ENCODE peak calls at places on chromosomes 16 and 17, in six cellular contexts. One of them, this sample, is unnamed. For H3K4me1, the result is how much of the 10 kb centered on the place peaks cover.

GRCh38 chr17:36921131-36921851 is 16.0 kb upstream of the LHX1 start:
- DNase-seq in right lobe of liver: no peak
- DNase-seq in foreskin keratinocyte: peak
- DNase-seq in cardiac muscle cell: peak
- DNase-seq in body of pancreas: no peak
- DNase-seq in mammary epithelial cell: peak
- DNase-seq in this sample: peak

GRCh38 chr16:67848118-67848517 is 625 bp upstream of the CENPT start:
- DNase-seq in right lobe of liver: no peak
- DNase-seq in foreskin keratinocyte: no peak
- DNase-seq in cardiac muscle cell: no peak
- DNase-seq in body of pancreas: no peak
- DNase-seq in mammary epithelial cell: no peak
- DNase-seq in this sample: no peak

GRCh38 chr16:734208-734980 is 6.4 kb downstream of the CIAO3 start:
- DNase-seq in right lobe of liver: no peak
- DNase-seq in foreskin keratinocyte: no peak
- DNase-seq in cardiac muscle cell: no peak
- DNase-seq in body of pancreas: no peak
- DNase-seq in mammary epithelial cell: no peak
- DNase-seq in this sample: no peak

GRCh38 chr17:81413497-81414135 is 18.4 kb downstream of the BAHCC1 start:
- DNase-seq in right lobe of liver: no peak
- DNase-seq in foreskin keratinocyte: no peak
- DNase-seq in cardiac muscle cell: no peak
- DNase-seq in body of pancreas: no peak
- DNase-seq in mammary epithelial cell: no peak
- DNase-seq in this sample: no peak

GRCh38 chr17:45427181-45427835 is 5.4 kb downstream of the ARHGAP27 start:
- DNase-seq in right lobe of liver: no peak
- DNase-seq in foreskin keratinocyte: no peak
- DNase-seq in cardiac muscle cell: no peak
- DNase-seq in body of pancreas: no peak
- DNase-seq in mammary epithelial cell: no peak
- DNase-seq in this sample: no peak

GRCh38 chr17:77738666-77739531 is 219.6 kb upstream of the TNRC6C start:
- DNase-seq in right lobe of liver: no peak
- DNase-seq in foreskin keratinocyte: no peak
- DNase-seq in cardiac muscle cell: no peak
- DNase-seq in body of pancreas: peak
- DNase-seq in mammary epithelial cell: no peak
- DNase-seq in this sample: no peak

GRCh38 chr17:52064791-52065211 is 93.7 kb downstream of the CA10 start:
- DNase-seq in right lobe of liver: no peak
- DNase-seq in foreskin keratinocyte: peak
- DNase-seq in cardiac muscle cell: no peak
- DNase-seq in body of pancreas: no peak
- DNase-seq in mammary epithelial cell: peak
- DNase-seq in this sample: peak

GRCh38 chr16:75305364-75306101 is 54.1 kb upstream of the BCAR1 start:
- DNase-seq in right lobe of liver: peak
- DNase-seq in foreskin keratinocyte: peak
- DNase-seq in cardiac muscle cell: peak
- DNase-seq in body of pancreas: peak
- DNase-seq in mammary epithelial cell: peak
- DNase-seq in this sample: peak

GRCh38 chr16:77739493-77739892 is 17.2 kb downstream of the NUDT7 start:
- DNase-seq in right lobe of liver: no peak
- DNase-seq in foreskin keratinocyte: peak
- DNase-seq in cardiac muscle cell: no peak
- DNase-seq in body of pancreas: no peak
- DNase-seq in mammary epithelial cell: peak
- DNase-seq in this sample: peak

GRCh38 chr17:45783593-45784292 is 377 bp upstream of the CRHR1 start:
- DNase-seq in right lobe of liver: no peak
- DNase-seq in foreskin keratinocyte: no peak
- DNase-seq in cardiac muscle cell: peak
- DNase-seq in body of pancreas: no peak
- DNase-seq in mammary epithelial cell: no peak
- DNase-seq in this sample: no peak

GRCh38 chr17:77877674-77878355 is 80.7 kb upstream of the TNRC6C start:
- DNase-seq in right lobe of liver: no peak
- DNase-seq in foreskin keratinocyte: no peak
- DNase-seq in cardiac muscle cell: no peak
- DNase-seq in body of pancreas: no peak
- DNase-seq in mammary epithelial cell: no peak
- DNase-seq in this sample: no peak

GRCh38 chr16:3938843-3939624 is 58.5 kb upstream of the CREBBP start:
- DNase-seq in right lobe of liver: peak
- DNase-seq in foreskin keratinocyte: no peak
- DNase-seq in cardiac muscle cell: peak
- DNase-seq in body of pancreas: peak
- DNase-seq in mammary epithelial cell: no peak
- DNase-seq in this sample: peak

GRCh38 chr16:66651474-66651765 is 45.1 kb downstream of the CMTM4 start:
- DNase-seq in right lobe of liver: no peak
- DNase-seq in foreskin keratinocyte: no peak
- DNase-seq in cardiac muscle cell: no peak
- DNase-seq in body of pancreas: no peak
- DNase-seq in mammary epithelial cell: no peak
- DNase-seq in this sample: peak

GRCh38 chr16:65660390-65660789 is 538.5 kb upstream of the CDH11 start:
- DNase-seq in right lobe of liver: no peak
- DNase-seq in foreskin keratinocyte: no peak
- DNase-seq in cardiac muscle cell: no peak
- DNase-seq in body of pancreas: no peak
- DNase-seq in mammary epithelial cell: peak
- DNase-seq in this sample: peak

GRCh38 chr17:50522766-50523165 is 9.8 kb upstream of the EPN3 start:
- DNase-seq in right lobe of liver: no peak
- DNase-seq in foreskin keratinocyte: no peak
- DNase-seq in cardiac muscle cell: no peak
- DNase-seq in body of pancreas: no peak
- DNase-seq in mammary epithelial cell: no peak
- DNase-seq in this sample: no peak

GRCh38 chr17:50656509-50656908 is 21.8 kb downstream of the ABCC3 start:
- DNase-seq in right lobe of liver: no peak
- DNase-seq in foreskin keratinocyte: no peak
- DNase-seq in cardiac muscle cell: no peak
- DNase-seq in body of pancreas: no peak
- DNase-seq in mammary epithelial cell: no peak
- DNase-seq in this sample: no peak

GRCh38 chr16:82439678-82440293 is 187.0 kb upstream of the CDH13 start:
- DNase-seq in right lobe of liver: no peak
- DNase-seq in foreskin keratinocyte: no peak
- DNase-seq in cardiac muscle cell: peak
- DNase-seq in body of pancreas: no peak
- DNase-seq in mammary epithelial cell: no peak
- DNase-seq in this sample: no peak

GRCh38 chr16:11149011-11149616 is 106.9 kb downstream of the SOCS1 start:
- DNase-seq in right lobe of liver: peak
- DNase-seq in foreskin keratinocyte: no peak
- DNase-seq in cardiac muscle cell: no peak
- DNase-seq in body of pancreas: no peak
- DNase-seq in mammary epithelial cell: no peak
- DNase-seq in this sample: no peak

GRCh38 chr16:17329412-17329811 is 141.3 kb downstream of the XYLT1 start:
- DNase-seq in right lobe of liver: no peak
- DNase-seq in foreskin keratinocyte: no peak
- DNase-seq in cardiac muscle cell: no peak
- DNase-seq in body of pancreas: no peak
- DNase-seq in mammary epithelial cell: no peak
- DNase-seq in this sample: no peak

GRCh38 chr17:48985436-48986245 is 11.5 kb upstream of the IGF2BP1 start:
- DNase-seq in right lobe of liver: no peak
- DNase-seq in foreskin keratinocyte: no peak
- DNase-seq in cardiac muscle cell: no peak
- DNase-seq in body of pancreas: no peak
- DNase-seq in mammary epithelial cell: no peak
- DNase-seq in this sample: no peak

GRCh38 chr17:55295411-55296170 is 30.8 kb downstream of the HLF start:
- DNase-seq in right lobe of liver: peak
- DNase-seq in foreskin keratinocyte: no peak
- DNase-seq in cardiac muscle cell: peak
- DNase-seq in body of pancreas: peak
- DNase-seq in mammary epithelial cell: peak
- DNase-seq in this sample: peak

GRCh38 chr16:31052131-31052530 is 18.8 kb downstream of the STX4 start:
- DNase-seq in right lobe of liver: no peak
- DNase-seq in foreskin keratinocyte: peak
- DNase-seq in cardiac muscle cell: no peak
- DNase-seq in body of pancreas: peak
- DNase-seq in mammary epithelial cell: peak
- DNase-seq in this sample: peak

GRCh38 chr16:15988268-15989013 is 39.0 kb downstream of the ABCC1 start:
- DNase-seq in right lobe of liver: no peak
- DNase-seq in foreskin keratinocyte: no peak
- DNase-seq in cardiac muscle cell: peak
- DNase-seq in body of pancreas: no peak
- DNase-seq in mammary epithelial cell: no peak
- DNase-seq in this sample: peak

GRCh38 chr17:59668816-59669215 is 38.4 kb downstream of the PTRH2 start:
- DNase-seq in right lobe of liver: no peak
- DNase-seq in foreskin keratinocyte: peak
- DNase-seq in cardiac muscle cell: no peak
- DNase-seq in body of pancreas: no peak
- DNase-seq in mammary epithelial cell: peak
- DNase-seq in this sample: peak

GRCh38 chr17:65656390-65657250 is 95.2 kb upstream of the AXIN2 start:
- DNase-seq in right lobe of liver: no peak
- DNase-seq in foreskin keratinocyte: peak
- DNase-seq in cardiac muscle cell: no peak
- DNase-seq in body of pancreas: no peak
- DNase-seq in mammary epithelial cell: no peak
- DNase-seq in this sample: no peak

GRCh38 chr16:56181401-56181800 is 9.9 kb upstream of the GNAO1 start:
- DNase-seq in right lobe of liver: no peak
- DNase-seq in foreskin keratinocyte: no peak
- DNase-seq in cardiac muscle cell: no peak
- DNase-seq in body of pancreas: no peak
- DNase-seq in mammary epithelial cell: no peak
- DNase-seq in this sample: no peak

GRCh38 chr17:73311428-73311780 is 397 bp downstream of the CDC42EP4 start:
- DNase-seq in right lobe of liver: peak
- DNase-seq in foreskin keratinocyte: no peak
- DNase-seq in cardiac muscle cell: no peak
- DNase-seq in body of pancreas: no peak
- DNase-seq in mammary epithelial cell: no peak
- DNase-seq in this sample: no peak

GRCh38 chr16:81445926-81446317 is 1.3 kb downstream of the CMIP start:
- DNase-seq in right lobe of liver: no peak
- DNase-seq in foreskin keratinocyte: no peak
- DNase-seq in cardiac muscle cell: peak
- DNase-seq in body of pancreas: peak
- DNase-seq in mammary epithelial cell: no peak
- DNase-seq in this sample: no peak

DNA sequence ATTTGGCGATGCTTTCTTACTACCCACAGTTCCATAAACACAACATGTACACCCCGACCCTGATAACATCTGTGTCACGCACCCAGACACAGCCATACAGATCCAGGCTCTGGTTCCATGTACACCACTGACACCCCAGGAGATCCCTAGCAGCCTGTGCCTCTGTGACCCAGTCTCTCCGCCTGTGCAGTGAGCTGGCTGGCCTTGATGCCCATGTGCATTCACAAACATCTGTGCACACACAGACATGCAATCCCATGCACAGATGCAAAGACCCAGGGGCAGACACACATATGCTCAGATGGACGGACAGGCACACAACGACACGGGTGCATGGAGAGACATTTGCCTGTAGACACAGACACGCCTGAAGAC is 4.1 kb downstream of the CCDC102A start:
- DNase-seq in right lobe of liver: no peak
- DNase-seq in foreskin keratinocyte: no peak
- DNase-seq in cardiac muscle cell: no peak
- DNase-seq in body of pancreas: peak
- DNase-seq in mammary epithelial cell: no peak
- DNase-seq in this sample: no peak
- H3K4me1 ChIP-seq in right lobe of liver: under half
- H3K4me1 ChIP-seq in foreskin keratinocyte: under half
- H3K4me1 ChIP-seq in cardiac muscle cell: under half
- H3K4me1 ChIP-seq in body of pancreas: under half
- H3K4me1 ChIP-seq in mammary epithelial cell: under half
- H3K4me1 ChIP-seq in this sample: under half

GRCh38 chr17:43951750-43952149 is 2.0 kb downstream of the PYY start:
- DNase-seq in right lobe of liver: no peak
- DNase-seq in foreskin keratinocyte: no peak
- DNase-seq in cardiac muscle cell: no peak
- DNase-seq in body of pancreas: no peak
- DNase-seq in mammary epithelial cell: no peak
- DNase-seq in this sample: no peak
- H3K27ac ChIP-seq in right lobe of liver: no peak
- H3K27ac ChIP-seq in foreskin keratinocyte: no peak
- H3K27ac ChIP-seq in cardiac muscle cell: no peak
- H3K27ac ChIP-seq in body of pancreas: no peak
- H3K27ac ChIP-seq in mammary epithelial cell: no peak
- H3K27ac ChIP-seq in this sample: no peak

GRCh38 chr16:50261707-50262235 is 4.6 kb upstream of the ADCY7 start:
- DNase-seq in right lobe of liver: peak
- DNase-seq in foreskin keratinocyte: no peak
- DNase-seq in cardiac muscle cell: no peak
- DNase-seq in body of pancreas: no peak
- DNase-seq in mammary epithelial cell: no peak
- DNase-seq in this sample: no peak

GRCh38 chr16:50257876-50258275 is 8.5 kb upstream of the ADCY7 start:
- DNase-seq in right lobe of liver: peak
- DNase-seq in foreskin keratinocyte: no peak
- DNase-seq in cardiac muscle cell: no peak
- DNase-seq in body of pancreas: no peak
- DNase-seq in mammary epithelial cell: no peak
- DNase-seq in this sample: no peak

GRCh38 chr16:50259334-50260205 is 6.8 kb upstream of the ADCY7 start:
- DNase-seq in right lobe of liver: peak
- DNase-seq in foreskin keratinocyte: no peak
- DNase-seq in cardiac muscle cell: no peak
- DNase-seq in body of pancreas: peak
- DNase-seq in mammary epithelial cell: no peak
- DNase-seq in this sample: no peak

GRCh38 chr16:50261160-50261706 is 5.1 kb upstream of the ADCY7 start:
- DNase-seq in right lobe of liver: peak
- DNase-seq in foreskin keratinocyte: no peak
- DNase-seq in cardiac muscle cell: no peak
- DNase-seq in body of pancreas: no peak
- DNase-seq in mammary epithelial cell: no peak
- DNase-seq in this sample: no peak

GRCh38 chr16:50260206-50261159 is 5.9 kb upstream of the ADCY7 start:
- DNase-seq in right lobe of liver: peak
- DNase-seq in foreskin keratinocyte: no peak
- DNase-seq in cardiac muscle cell: no peak
- DNase-seq in body of pancreas: no peak
- DNase-seq in mammary epithelial cell: no peak
- DNase-seq in this sample: no peak
- H3K4me1 ChIP-seq in right lobe of liver: under half
- H3K4me1 ChIP-seq in foreskin keratinocyte: under half
- H3K4me1 ChIP-seq in cardiac muscle cell: under half
- H3K4me1 ChIP-seq in body of pancreas: under half
- H3K4me1 ChIP-seq in mammary epithelial cell: under half
- H3K4me1 ChIP-seq in this sample: under half

GRCh38 chr17:68491381-68491849 is 20.8 kb upstream of the PRKAR1A start:
- DNase-seq in right lobe of liver: no peak
- DNase-seq in foreskin keratinocyte: no peak
- DNase-seq in cardiac muscle cell: peak
- DNase-seq in body of pancreas: peak
- DNase-seq in mammary epithelial cell: no peak
- DNase-seq in this sample: no peak
- H3K27ac ChIP-seq in right lobe of liver: no peak
- H3K27ac ChIP-seq in foreskin keratinocyte: no peak
- H3K27ac ChIP-seq in cardiac muscle cell: peak
- H3K27ac ChIP-seq in body of pancreas: peak
- H3K27ac ChIP-seq in mammary epithelial cell: no peak
- H3K27ac ChIP-seq in this sample: no peak